ENCODE peak calls at places on chromosome 7, in eight cellular contexts. F is pancreas, L is GM23338, Z is body of pancreas, N is IMR-90, T is GM10248, D is endothelial cell, X is fibroblast of villous mesenchyme. R is an unnamed sample.

GRCh38 chr7:77685219-77685618 is 11.0 kb upstream of the RSBN1L start:
- DNase-seq in F (peak), L (peak), Z (peak), N (no peak), T (no peak), D (no peak), X (peak), R (peak)

GRCh38 chr7:26949319-26949718 is 84.9 kb upstream of the SKAP2 start:
- DNase-seq in F (no peak), L (peak), Z (no peak), N (no peak), T (no peak), D (no peak), X (no peak), R (no peak)

GRCh38 chr7:22934023-22934422 is 79.9 kb downstream of the HYCC1 start:
- DNase-seq in F (no peak), L (peak), Z (no peak), N (no peak), T (no peak), D (no peak), X (peak), R (peak)

GRCh38 chr7:7792089-7792488 is 73.7 kb upstream of the RPA3 start:
- DNase-seq in F (no peak), L (no peak), Z (no peak), N (no peak), T (no peak), D (no peak), X (peak), R (no peak)

GRCh38 chr7:86939197-86939814 is 120.1 kb downstream of the ELAPOR2 start:
- DNase-seq in F (peak), L (peak), Z (peak), N (peak), T (no peak), D (peak), X (peak), R (peak)

GRCh38 chr7:70614237-70614984 is 517.5 kb upstream of the GALNT17 start:
- DNase-seq in F (peak), L (peak), Z (peak), N (peak), T (no peak), D (no peak), X (peak), R (peak)

GRCh38 chr7:55573526-55573925 is 1.2 kb upstream of the VOPP1 start:
- DNase-seq in F (no peak), L (no peak), Z (no peak), N (peak), T (no peak), D (no peak), X (no peak), R (peak)

GRCh38 chr7:157139142-157140117 is 704 bp downstream of the UBE3C start:
- DNase-seq in F (peak), L (peak), Z (peak), N (peak), T (no peak), D (peak), X (peak), R (peak)

GRCh38 chr7:43584200-43584586 is 1.3 kb downstream of the STK17A start:
- DNase-seq in F (no peak), L (no peak), Z (peak), N (peak), T (no peak), D (no peak), X (peak), R (peak)

GRCh38 chr7:477626-478220 is 41.9 kb downstream of the PDGFA start:
- DNase-seq in F (no peak), L (no peak), Z (no peak), N (peak), T (no peak), D (no peak), X (no peak), R (no peak)

GRCh38 chr7:70502117-70502516 is 629.8 kb upstream of the GALNT17 start:
- DNase-seq in F (no peak), L (no peak), Z (no peak), N (no peak), T (no peak), D (no peak), X (no peak), R (no peak)

GRCh38 chr7:158705234-158705890 is 758 bp upstream of the NCAPG2 start:
- DNase-seq in F (no peak), L (peak), Z (no peak), N (no peak), T (no peak), D (no peak), X (peak), R (peak)

GRCh38 chr7:4739528-4739992 is 35.9 kb upstream of the AP5Z1 start:
- DNase-seq in F (no peak), L (no peak), Z (peak), N (peak), T (no peak), D (no peak), X (peak), R (peak)

GRCh38 chr7:150879345-150879744 is 27.0 kb downstream of the AOC1 start:
- DNase-seq in F (no peak), L (peak), Z (no peak), N (no peak), T (no peak), D (no peak), X (no peak), R (peak)

GRCh38 chr7:5489991-5490536 is 66.4 kb upstream of the TNRC18 start:
- DNase-seq in F (no peak), L (no peak), Z (no peak), N (no peak), T (no peak), D (no peak), X (no peak), R (no peak)

GRCh38 chr7:158887594-158887993 is 31.2 kb downstream of the DYNC2I1 start:
- DNase-seq in F (no peak), L (no peak), Z (no peak), N (no peak), T (no peak), D (no peak), X (no peak), R (no peak)

GRCh38 chr7:39428221-39428620 is 138.0 kb upstream of the YAE1 start:
- DNase-seq in F (no peak), L (no peak), Z (no peak), N (peak), T (no peak), D (no peak), X (peak), R (peak)

GRCh38 chr7:94451276-94451675 is 56.6 kb downstream of the COL1A2 start:
- DNase-seq in F (no peak), L (no peak), Z (no peak), N (no peak), T (no peak), D (no peak), X (no peak), R (no peak)

GRCh38 chr7:55140221-55140980 is 121.6 kb downstream of the EGFR start:
- DNase-seq in F (no peak), L (no peak), Z (peak), N (peak), T (peak), D (no peak), X (peak), R (peak)

GRCh38 chr7:92461027-92462003 is 14.0 kb downstream of the GATAD1 start:
- DNase-seq in F (no peak), L (peak), Z (peak), N (peak), T (peak), D (peak), X (peak), R (peak)

GRCh38 chr7:103025341-103025740 is 49.3 kb downstream of the FBXL13 start:
- DNase-seq in F (no peak), L (no peak), Z (no peak), N (no peak), T (no peak), D (no peak), X (no peak), R (no peak)

GRCh38 chr7:116216956-116217570 is 6.7 kb downstream of the TES start:
- DNase-seq in F (no peak), L (no peak), Z (no peak), N (peak), T (no peak), D (no peak), X (peak), R (peak)

GRCh38 chr7:82762880-82763279 is 319.3 kb upstream of the CACNA2D1 start:
- DNase-seq in F (no peak), L (no peak), Z (no peak), N (peak), T (no peak), D (no peak), X (no peak), R (no peak)

GRCh38 chr7:30465342-30466170 is 13.0 kb downstream of the NOD1 start:
- DNase-seq in F (no peak), L (no peak), Z (no peak), N (peak), T (no peak), D (no peak), X (peak), R (no peak)

GRCh38 chr7:46549892-46550639 is 629.0 kb upstream of the IGFBP3 start:
- DNase-seq in F (no peak), L (no peak), Z (no peak), N (no peak), T (no peak), D (no peak), X (no peak), R (no peak)

GRCh38 chr7:45599851-45600706 is 25.9 kb downstream of the ADCY1 start:
- DNase-seq in F (no peak), L (no peak), Z (peak), N (no peak), T (no peak), D (no peak), X (no peak), R (no peak)

GRCh38 chr7:79529214-79529895 is 75.9 kb upstream of the MAGI2 start:
- DNase-seq in F (no peak), L (no peak), Z (no peak), N (peak), T (no peak), D (no peak), X (no peak), R (no peak)

GRCh38 chr7:102993532-102994029 is 80.8 kb downstream of the LRRC17 start:
- DNase-seq in F (no peak), L (no peak), Z (peak), N (peak), T (no peak), D (no peak), X (peak), R (peak)

GRCh38 chr7:119713606-119714005 is 559.4 kb upstream of the KCND2 start:
- DNase-seq in F (no peak), L (no peak), Z (no peak), N (no peak), T (no peak), D (no peak), X (no peak), R (no peak)

GRCh38 chr7:119256446-119257131 is 1016.4 kb upstream of the KCND2 start:
- DNase-seq in F (no peak), L (no peak), Z (no peak), N (no peak), T (no peak), D (no peak), X (no peak), R (no peak)

GRCh38 chr7:126856691-126857291 is 395.9 kb downstream of the GRM8 start:
- DNase-seq in F (no peak), L (peak), Z (no peak), N (no peak), T (peak), D (no peak), X (peak), R (peak)

GRCh38 chr7:80150621-80151273 is 16.1 kb downstream of the GNAI1 start:
- DNase-seq in F (no peak), L (no peak), Z (no peak), N (peak), T (no peak), D (no peak), X (peak), R (peak)

GRCh38 chr7:44380831-44381493 is 55.6 kb upstream of the CAMK2B start:
- DNase-seq in F (no peak), L (no peak), Z (no peak), N (peak), T (no peak), D (no peak), X (peak), R (peak)

GRCh38 chr7:78279035-78279434 is 480.5 kb downstream of the PHTF2 start:
- DNase-seq in F (no peak), L (no peak), Z (no peak), N (peak), T (no peak), D (no peak), X (peak), R (peak)

GRCh38 chr7:31935671-31936070 is 134.5 kb downstream of the PDE1C start:
- DNase-seq in F (no peak), L (no peak), Z (no peak), N (no peak), T (no peak), D (no peak), X (no peak), R (no peak)

GRCh38 chr7:37920619-37921339 is at the start of gene EPDR1:
- DNase-seq in F (peak), L (peak), Z (peak), N (no peak), T (peak), D (peak), X (no peak), R (peak)

GRCh38 chr7:114087674-114088539 is 169.1 kb upstream of the PPP1R3A start:
- DNase-seq in F (peak), L (peak), Z (peak), N (no peak), T (no peak), D (peak), X (no peak), R (no peak)

GRCh38 chr7:29806793-29807178 is 478 bp downstream of the WIPF3 start:
- DNase-seq in F (peak), L (peak), Z (no peak), N (no peak), T (no peak), D (no peak), X (no peak), R (no peak)

GRCh38 chr7:134842901-134843300 is 63.5 kb downstream of the CALD1 start:
- DNase-seq in F (no peak), L (no peak), Z (no peak), N (no peak), T (no peak), D (no peak), X (no peak), R (no peak)

GRCh38 chr7:134847834-134848233 is 68.4 kb downstream of the CALD1 start:
- DNase-seq in F (no peak), L (no peak), Z (no peak), N (no peak), T (no peak), D (no peak), X (no peak), R (no peak)

GRCh38 chr7:134842062-134842461 is 62.6 kb downstream of the CALD1 start:
- DNase-seq in F (no peak), L (no peak), Z (no peak), N (no peak), T (no peak), D (no peak), X (peak), R (no peak)

GRCh38 chr7:134844200-134844599 is 64.8 kb downstream of the CALD1 start:
- DNase-seq in F (no peak), L (no peak), Z (no peak), N (no peak), T (no peak), D (no peak), X (no peak), R (no peak)

DNA sequence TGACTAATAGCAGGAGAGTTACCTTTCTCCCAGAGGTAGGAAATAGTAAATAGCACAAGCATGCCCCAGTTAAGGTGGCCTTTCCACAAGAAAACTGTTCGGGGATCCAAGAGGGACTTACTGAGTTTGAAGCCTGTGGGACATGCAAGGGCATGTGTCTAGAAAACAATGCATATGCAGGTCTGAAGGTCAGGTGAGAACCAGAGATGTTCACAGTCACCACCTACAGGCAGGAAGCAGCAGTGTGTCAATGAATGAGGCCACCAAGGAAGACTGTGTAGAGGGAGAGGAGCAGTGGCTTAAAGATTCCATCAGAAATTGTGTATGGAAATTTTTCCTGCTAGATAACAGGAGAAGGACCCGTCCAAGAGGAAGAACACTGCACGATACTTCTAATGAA is 66.0 kb downstream of the CALD1 start:
- DNase-seq in F (no peak), L (no peak), Z (no peak), N (no peak), T (peak), D (no peak), X (no peak), R (no peak)
- TF ChIP-seq CTCF in F (no peak), L (peak), Z (peak), N (peak), T (peak), D (no peak), X (peak), R (peak)

GRCh38 chr7:106064836-106065559 is 47.1 kb downstream of the SYPL1 start:
- DNase-seq in F (peak), L (no peak), Z (peak), N (peak), T (no peak), D (no peak), X (peak), R (peak)
- TF ChIP-seq CTCF in F (no peak), L (no peak), Z (no peak), N (no peak), T (no peak), D (no peak), X (no peak), R (no peak)

GRCh38 chr7:35694784-35695627 is at the start of gene HERPUD2:
- DNase-seq in F (peak), L (peak), Z (peak), N (peak), T (peak), D (peak), X (peak), R (peak)
- TF ChIP-seq CTCF in F (no peak), L (no peak), Z (no peak), N (no peak), T (peak), D (no peak), X (no peak), R (no peak)

DNA sequence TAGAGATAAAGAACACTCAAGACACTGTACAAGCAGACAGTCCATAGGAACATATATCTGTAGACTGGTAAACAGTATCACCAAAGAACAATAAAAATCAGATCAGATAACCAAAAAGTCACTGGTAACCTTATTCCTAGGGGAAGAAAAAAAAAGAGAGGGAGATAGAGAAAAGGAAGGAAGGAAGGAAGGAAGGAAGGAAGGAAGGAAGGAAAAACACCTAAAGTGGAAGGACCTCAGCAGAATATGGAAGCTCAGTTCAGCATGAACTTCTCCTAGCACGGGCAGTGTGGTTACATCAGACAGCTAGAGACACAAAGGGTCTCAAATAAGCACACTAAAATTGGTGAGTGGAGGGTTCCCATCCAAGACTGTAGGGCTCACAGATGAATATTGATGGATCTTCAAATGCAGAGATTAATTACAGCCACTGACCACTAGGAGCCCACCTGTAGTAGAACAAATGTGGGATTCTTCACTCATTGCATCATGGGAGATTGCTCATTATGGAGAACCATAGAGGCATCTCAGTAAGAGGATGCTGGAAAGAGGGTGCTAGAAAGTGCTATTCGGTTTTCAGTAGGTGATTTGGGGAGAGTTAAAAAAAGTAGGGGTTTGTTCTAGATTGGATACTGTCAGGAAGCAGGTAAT is 293.4 kb upstream of the C7orf33 start:
- DNase-seq in F (no peak), L (peak), Z (no peak), N (no peak), T (no peak), D (no peak), X (no peak), R (no peak)
- TF ChIP-seq CTCF in F (no peak), L (peak), Z (no peak), N (no peak), T (no peak), D (peak), X (no peak), R (no peak)

GRCh38 chr7:123305840-123306375 is 106.1 kb upstream of the SLC13A1 start:
- DNase-seq in F (no peak), L (no peak), Z (no peak), N (no peak), T (no peak), D (no peak), X (no peak), R (no peak)

GRCh38 chr7:123303926-123304325 is 104.2 kb upstream of the SLC13A1 start:
- DNase-seq in F (no peak), L (no peak), Z (no peak), N (no peak), T (no peak), D (no peak), X (no peak), R (no peak)

DNA sequence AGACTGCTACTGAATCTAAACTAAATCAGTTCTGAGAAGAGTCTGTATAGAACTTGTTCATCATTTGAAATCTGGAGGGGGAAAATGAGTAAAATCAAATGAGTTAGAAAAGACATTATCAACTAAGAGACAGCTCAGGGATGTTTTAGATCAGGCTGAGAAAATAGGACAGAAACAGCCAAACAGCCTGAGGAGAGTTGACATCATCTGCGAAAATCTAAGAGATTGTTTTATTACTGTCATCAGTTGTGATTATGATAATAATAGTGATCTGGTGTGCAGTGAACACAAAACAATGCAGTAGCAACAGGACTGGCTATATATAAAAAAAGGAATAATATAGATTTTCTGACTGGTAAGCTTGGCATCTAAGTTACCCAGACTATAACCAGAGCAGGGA is 108.8 kb upstream of the SLC13A1 start:
- DNase-seq in F (no peak), L (no peak), Z (no peak), N (no peak), T (no peak), D (no peak), X (no peak), R (no peak)
- TF ChIP-seq CTCF in F (no peak), L (no peak), Z (no peak), N (no peak), T (no peak), D (no peak), X (no peak), R (no peak)